ENCODE peak calls at places on chromosome 22, in four cellular contexts. W, C, K and D are unnamed samples.
A peak's percentile ranks its signal among the peaks of the same experiment; 100 is the strongest.

GRCh38 chr22:20486229-20486628 is 9.4 kb downstream of the KLHL22 start:
- DNase-seq in K (peak; percentile 27), C (no peak), W (no peak), D (no peak)

GRCh38 chr22:43862074-43862881 is at the start of gene SULT4A1:
- DNase-seq in W (no peak), K (no peak), C (no peak), D (no peak)

GRCh38 chr22:22749167-22749758 is 104.8 kb downstream of the GGTLC2 start:
- DNase-seq in C (no peak), W (no peak), K (no peak), D (no peak)

GRCh38 chr22:43014062-43014875 is 680 bp downstream of the PACSIN2 start:
- DNase-seq in K (no peak), W (peak; percentile 16), C (peak; percentile 67), D (no peak)

GRCh38 chr22:39959640-39960447 is at the start of gene TMA7B:
- DNase-seq in W (no peak), K (no peak), C (peak; percentile 81), D (no peak)

GRCh38 chr22:17781319-17782031 is 7.2 kb upstream of the BID start:
- DNase-seq in K (no peak), W (no peak), C (peak; percentile 81), D (no peak)

GRCh38 chr22:38611559-38611958 is 41.6 kb upstream of the DMC1 start:
- DNase-seq in K (no peak), C (no peak), W (no peak), D (no peak)

GRCh38 chr22:36921309-36922096 is 8.1 kb downstream of the CSF2RB start:
- DNase-seq in K (no peak), W (no peak), C (no peak), D (no peak)

GRCh38 chr22:17920145-17920605 is 104.2 kb downstream of the MICAL3 start:
- DNase-seq in W (no peak), K (no peak), C (no peak), D (no peak)

GRCh38 chr22:49633010-49633324 is 194.7 kb downstream of the BRD1 start:
- DNase-seq in W (no peak), C (no peak), K (no peak), D (no peak)

GRCh38 chr22:35904332-35904692 is 124.3 kb downstream of the RBFOX2 start:
- DNase-seq in K (no peak), W (no peak), C (no peak), D (no peak)

GRCh38 chr22:45469573-45470383 is 32.9 kb upstream of the FBLN1 start:
- DNase-seq in W (no peak), C (no peak), K (no peak), D (no peak)

GRCh38 chr22:38761202-38762162 is 5.7 kb upstream of the SUN2 start:
- DNase-seq in K (no peak), W (no peak), C (no peak), D (no peak)

GRCh38 chr22:31084811-31085492 is 3.8 kb downstream of the SMTN start:
- DNase-seq in C (peak; percentile 70), K (peak; percentile 37), W (peak; percentile 75), D (no peak)

GRCh38 chr22:40416636-40417035 is 46.2 kb downstream of the SGSM3 start:
- DNase-seq in W (no peak), K (no peak), C (no peak), D (no peak)

GRCh38 chr22:41078975-41079374 is 13.4 kb upstream of the EP300 start:
- DNase-seq in W (no peak), C (no peak), K (no peak), D (no peak)

GRCh38 chr22:30566125-30566524 is 8.3 kb downstream of the GAL3ST1 start:
- DNase-seq in K (no peak), W (no peak), C (no peak), D (no peak)

GRCh38 chr22:36467946-36468345 is 13.5 kb downstream of the TXN2 start:
- DNase-seq in W (no peak), C (peak; percentile 98), K (no peak), D (no peak)

GRCh38 chr22:47919893-47920292 is 1157.4 kb downstream of the TBC1D22A start:
- DNase-seq in C (no peak), W (no peak), K (no peak), D (no peak)

GRCh38 chr22:27786253-27786898 is 15.2 kb downstream of the MN1 start:
- DNase-seq in K (no peak), W (no peak), C (no peak), D (no peak)

GRCh38 chr22:45036154-45036553 is 26.3 kb upstream of the PHF21B start:
- DNase-seq in K (no peak), W (no peak), C (no peak), D (no peak)

GRCh38 chr22:25696763-25697710 is 45.0 kb upstream of the MYO18B start:
- DNase-seq in C (no peak), K (no peak), W (no peak), D (no peak)

GRCh38 chr22:46696614-46697013 is 41.4 kb downstream of the CERK start:
- DNase-seq in W (no peak), C (no peak), K (no peak), D (no peak)

GRCh38 chr22:45949921-45950320 is 27.0 kb downstream of the WNT7B start:
- DNase-seq in K (no peak), C (no peak), W (no peak), D (no peak)

GRCh38 chr22:31911565-31912401 is 32.6 kb upstream of the YWHAH start:
- DNase-seq in K (peak; percentile 38), C (no peak), W (no peak), D (no peak)